ENCODE peak calls at places on chromosomes 5 and 9, in six cellular contexts. One of them, this sample, is unnamed. For H3K4me1, the result is how much of the 10 kb centered on the place peaks cover.

GRCh38 chr5:28576022-28576421 is 1537.6 kb upstream of the CDH9 start:
- ATAC-seq in upper lobe of left lung: no peak
- ATAC-seq in A549: no peak
- ATAC-seq in GM12878: peak
- ATAC-seq in HepG2: peak
- ATAC-seq in K562: no peak
- ATAC-seq in this sample: no peak

GRCh38 chr5:146034127-146034526 is 71.2 kb downstream of the PLAC8L1 start:
- ATAC-seq in A549: peak
- ATAC-seq in K562: peak
- ATAC-seq in upper lobe of left lung: no peak
- ATAC-seq in GM12878: no peak
- ATAC-seq in HepG2: peak
- ATAC-seq in this sample: no peak

GRCh38 chr5:76544268-76544926 is 78.8 kb downstream of the F2RL2 start:
- ATAC-seq in upper lobe of left lung: peak
- ATAC-seq in GM12878: peak
- ATAC-seq in A549: peak
- ATAC-seq in K562: peak
- ATAC-seq in HepG2: peak
- ATAC-seq in this sample: no peak

GRCh38 chr5:135042595-135042994 is 8.6 kb upstream of the PITX1 start:
- ATAC-seq in upper lobe of left lung: no peak
- ATAC-seq in K562: no peak
- ATAC-seq in GM12878: no peak
- ATAC-seq in A549: peak
- ATAC-seq in HepG2: no peak
- ATAC-seq in this sample: no peak

GRCh38 chr9:70111641-70112236 is 68.1 kb downstream of the MAMDC2 start:
- ATAC-seq in K562: no peak
- ATAC-seq in GM12878: no peak
- ATAC-seq in upper lobe of left lung: no peak
- ATAC-seq in HepG2: peak
- ATAC-seq in A549: no peak
- ATAC-seq in this sample: no peak

GRCh38 chr5:108339220-108339619 is 42.7 kb downstream of the FBXL17 start:
- ATAC-seq in HepG2: no peak
- ATAC-seq in GM12878: no peak
- ATAC-seq in upper lobe of left lung: no peak
- ATAC-seq in K562: no peak
- ATAC-seq in A549: no peak
- ATAC-seq in this sample: no peak

GRCh38 chr9:89366711-89367110 is 48.4 kb downstream of the SECISBP2 start:
- ATAC-seq in HepG2: no peak
- ATAC-seq in upper lobe of left lung: no peak
- ATAC-seq in K562: no peak
- ATAC-seq in A549: no peak
- ATAC-seq in GM12878: no peak
- ATAC-seq in this sample: no peak

GRCh38 chr9:95077053-95077765 is 240.3 kb downstream of the FANCC start:
- ATAC-seq in HepG2: no peak
- ATAC-seq in A549: no peak
- ATAC-seq in upper lobe of left lung: no peak
- ATAC-seq in K562: no peak
- ATAC-seq in GM12878: no peak
- ATAC-seq in this sample: no peak

GRCh38 chr9:105311317-105311716 is 66.9 kb downstream of the SLC44A1 start:
- ATAC-seq in K562: no peak
- ATAC-seq in GM12878: no peak
- ATAC-seq in HepG2: no peak
- ATAC-seq in upper lobe of left lung: no peak
- ATAC-seq in A549: no peak
- ATAC-seq in this sample: no peak

GRCh38 chr9:38047301-38048251 is 21.5 kb downstream of the SHB start:
- ATAC-seq in A549: peak
- ATAC-seq in GM12878: no peak
- ATAC-seq in upper lobe of left lung: peak
- ATAC-seq in HepG2: peak
- ATAC-seq in K562: peak
- ATAC-seq in this sample: peak

GRCh38 chr5:93598997-93599371 is 16.0 kb downstream of the NR2F1 start:
- ATAC-seq in K562: no peak
- ATAC-seq in upper lobe of left lung: no peak
- ATAC-seq in A549: no peak
- ATAC-seq in GM12878: no peak
- ATAC-seq in HepG2: no peak
- ATAC-seq in this sample: no peak

GRCh38 chr5:96903300-96903699 is 27.0 kb downstream of the ERAP2 start:
- ATAC-seq in K562: no peak
- ATAC-seq in upper lobe of left lung: no peak
- ATAC-seq in A549: no peak
- ATAC-seq in HepG2: no peak
- ATAC-seq in GM12878: no peak
- ATAC-seq in this sample: no peak

GRCh38 chr5:169590602-169591001 is 7.0 kb downstream of the SPDL1 start:
- ATAC-seq in GM12878: no peak
- ATAC-seq in HepG2: no peak
- ATAC-seq in K562: no peak
- ATAC-seq in upper lobe of left lung: no peak
- ATAC-seq in A549: no peak
- ATAC-seq in this sample: no peak

GRCh38 chr5:169592937-169593650 is 9.5 kb downstream of the SPDL1 start:
- ATAC-seq in K562: no peak
- ATAC-seq in upper lobe of left lung: no peak
- ATAC-seq in GM12878: no peak
- ATAC-seq in HepG2: no peak
- ATAC-seq in A549: peak
- ATAC-seq in this sample: no peak

GRCh38 chr5:169591636-169592035 is 8.1 kb downstream of the SPDL1 start:
- ATAC-seq in GM12878: no peak
- ATAC-seq in A549: peak
- ATAC-seq in HepG2: no peak
- ATAC-seq in upper lobe of left lung: no peak
- ATAC-seq in K562: no peak
- ATAC-seq in this sample: no peak

GRCh38 chr5:169599451-169599850 is 15.9 kb downstream of the SPDL1 start:
- ATAC-seq in HepG2: no peak
- ATAC-seq in GM12878: no peak
- ATAC-seq in K562: no peak
- ATAC-seq in A549: peak
- ATAC-seq in upper lobe of left lung: no peak
- ATAC-seq in this sample: no peak

DNA sequence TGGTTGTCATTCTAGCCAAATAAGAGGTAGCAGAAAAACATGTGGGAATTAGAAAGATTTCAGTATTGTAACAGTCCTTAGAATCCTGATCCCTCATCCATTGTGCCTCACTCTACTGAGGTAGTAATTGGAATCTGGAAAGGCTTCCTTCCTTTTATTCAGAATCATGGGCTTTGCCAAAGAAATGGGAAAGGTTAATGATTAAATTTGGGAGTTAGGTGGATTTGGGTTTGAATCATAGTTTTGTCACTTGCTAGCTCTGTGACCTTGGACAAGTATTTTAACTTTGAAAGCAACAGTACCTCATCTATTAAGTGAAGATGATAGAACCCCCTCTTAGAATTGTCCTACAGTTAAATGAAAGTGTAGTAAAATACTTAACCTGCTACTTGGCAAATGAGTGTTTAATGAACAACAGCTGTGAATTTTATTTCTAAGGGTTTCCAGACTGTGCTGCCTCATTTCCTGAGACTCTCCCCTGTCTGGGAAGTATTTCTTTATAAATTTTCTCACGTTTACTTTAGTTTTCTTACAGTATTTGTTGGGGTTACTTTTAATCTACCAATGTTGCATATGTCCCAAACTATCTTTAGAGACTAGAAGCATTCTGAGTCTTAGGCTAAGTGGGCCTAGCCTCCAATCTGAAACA is 11.7 kb downstream of the SPDL1 start:
- ATAC-seq in upper lobe of left lung: no peak
- ATAC-seq in HepG2: no peak
- ATAC-seq in GM12878: no peak
- ATAC-seq in A549: no peak
- ATAC-seq in K562: no peak
- ATAC-seq in this sample: no peak
- H3K4me1 ChIP-seq in upper lobe of left lung: under half
- H3K4me1 ChIP-seq in HepG2: under half
- H3K4me1 ChIP-seq in GM12878: under half
- H3K4me1 ChIP-seq in A549: half or more
- H3K4me1 ChIP-seq in K562: under half
- H3K4me1 ChIP-seq in this sample: under half

DNA sequence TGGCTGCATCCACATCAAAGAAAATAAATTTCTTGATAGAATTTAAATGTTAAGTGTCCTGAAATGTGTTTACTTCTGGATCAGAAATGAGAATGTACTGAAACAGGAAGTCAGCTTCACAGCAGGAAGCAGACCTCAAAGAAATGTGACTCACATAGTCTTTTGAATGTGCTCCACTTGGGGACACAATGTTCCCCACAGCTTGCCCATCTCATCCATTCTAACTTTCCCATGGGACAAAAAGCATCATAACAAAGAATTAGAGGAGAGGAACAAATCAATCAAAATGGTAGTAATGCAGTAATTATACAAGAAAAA is 85.7 kb downstream of the GRAMD2B start:
- ATAC-seq in GM12878: no peak
- ATAC-seq in upper lobe of left lung: peak
- ATAC-seq in A549: no peak
- ATAC-seq in K562: peak
- ATAC-seq in HepG2: no peak
- ATAC-seq in this sample: peak
- TF ChIP-seq EP300 in GM12878: no peak
- TF ChIP-seq EP300 in upper lobe of left lung: peak
- TF ChIP-seq EP300 in A549: no peak
- TF ChIP-seq EP300 in K562: no peak
- TF ChIP-seq EP300 in HepG2: no peak
- TF ChIP-seq EP300 in this sample: no peak

GRCh38 chr5:170393958-170394357 is 4.8 kb upstream of the KCNMB1 start:
- ATAC-seq in GM12878: no peak
- ATAC-seq in K562: no peak
- ATAC-seq in HepG2: no peak
- ATAC-seq in A549: no peak
- ATAC-seq in upper lobe of left lung: no peak
- ATAC-seq in this sample: no peak
- H3K4me1 ChIP-seq in GM12878: under half
- H3K4me1 ChIP-seq in K562: under half
- H3K4me1 ChIP-seq in HepG2: under half
- H3K4me1 ChIP-seq in A549: under half
- H3K4me1 ChIP-seq in upper lobe of left lung: under half
- H3K4me1 ChIP-seq in this sample: under half

GRCh38 chr5:110371011-110371724 is 355.3 kb downstream of the TMEM232 start:
- ATAC-seq in K562: no peak
- ATAC-seq in HepG2: no peak
- ATAC-seq in upper lobe of left lung: no peak
- ATAC-seq in A549: no peak
- ATAC-seq in GM12878: peak
- ATAC-seq in this sample: no peak

GRCh38 chr5:110377411-110378392 is 348.8 kb downstream of the TMEM232 start:
- ATAC-seq in K562: no peak
- ATAC-seq in GM12878: no peak
- ATAC-seq in HepG2: no peak
- ATAC-seq in A549: no peak
- ATAC-seq in upper lobe of left lung: no peak
- ATAC-seq in this sample: no peak

GRCh38 chr5:110371725-110372041 is 354.8 kb downstream of the TMEM232 start:
- ATAC-seq in A549: no peak
- ATAC-seq in HepG2: no peak
- ATAC-seq in K562: no peak
- ATAC-seq in GM12878: peak
- ATAC-seq in upper lobe of left lung: no peak
- ATAC-seq in this sample: no peak

GRCh38 chr5:110376281-110376916 is 350.1 kb downstream of the TMEM232 start:
- ATAC-seq in K562: no peak
- ATAC-seq in A549: no peak
- ATAC-seq in HepG2: no peak
- ATAC-seq in upper lobe of left lung: peak
- ATAC-seq in GM12878: no peak
- ATAC-seq in this sample: no peak
- TF ChIP-seq EP300 in K562: no peak
- TF ChIP-seq EP300 in A549: no peak
- TF ChIP-seq EP300 in HepG2: no peak
- TF ChIP-seq EP300 in upper lobe of left lung: no peak
- TF ChIP-seq EP300 in GM12878: no peak
- TF ChIP-seq EP300 in this sample: no peak

DNA sequence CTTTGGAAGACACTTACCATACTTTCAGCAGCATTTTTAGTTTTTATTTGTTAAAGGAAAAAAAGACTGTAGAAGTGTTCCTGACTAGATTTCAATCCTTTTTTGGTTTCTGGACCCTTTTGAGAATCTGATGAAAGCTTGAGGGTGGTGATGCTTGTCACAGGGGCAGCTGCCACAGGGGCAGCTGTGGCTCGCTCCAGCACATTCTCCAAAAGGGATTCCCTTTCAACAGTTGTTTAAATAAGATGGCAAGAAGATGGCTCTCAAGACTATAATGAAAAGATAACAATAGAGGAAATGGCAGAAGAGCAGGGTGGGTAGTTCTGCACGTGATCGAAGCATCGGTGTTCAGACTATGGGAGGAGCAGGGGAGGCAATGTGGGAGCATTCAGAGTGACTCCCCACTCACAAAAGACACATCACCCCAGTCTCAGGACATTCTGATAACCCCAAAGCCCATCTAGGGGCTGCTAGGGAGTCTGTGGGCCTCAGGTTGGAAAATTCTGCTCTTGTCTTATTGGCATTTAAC is 46.5 kb upstream of the TNFAIP8 start:
- ATAC-seq in upper lobe of left lung: no peak
- ATAC-seq in K562: no peak
- ATAC-seq in GM12878: peak
- ATAC-seq in HepG2: no peak
- ATAC-seq in A549: no peak
- ATAC-seq in this sample: no peak
- H3K4me1 ChIP-seq in upper lobe of left lung: under half
- H3K4me1 ChIP-seq in K562: under half
- H3K4me1 ChIP-seq in GM12878: under half
- H3K4me1 ChIP-seq in HepG2: under half
- H3K4me1 ChIP-seq in A549: half or more
- H3K4me1 ChIP-seq in this sample: under half

GRCh38 chr5:137635521-137635921 is 100.4 kb downstream of the KLHL3 start:
- ATAC-seq in GM12878: no peak
- ATAC-seq in A549: no peak
- ATAC-seq in HepG2: no peak
- ATAC-seq in upper lobe of left lung: no peak
- ATAC-seq in K562: no peak
- ATAC-seq in this sample: no peak
- TF ChIP-seq EP300 in GM12878: no peak
- TF ChIP-seq EP300 in A549: no peak
- TF ChIP-seq EP300 in HepG2: no peak
- TF ChIP-seq EP300 in upper lobe of left lung: no peak
- TF ChIP-seq EP300 in K562: no peak
- TF ChIP-seq EP300 in this sample: no peak

This sample was measured in gastroesophageal sphincter.